ENCODE peak calls at places on chromosomes 6 and 20, in seven cellular contexts. W is mesendoderm; B is cardiac fibroblast; Z is endothelial cell; X is fibroblast of pulmonary artery; C is stimulated activated CD4-positive, alpha-beta T cell treated with anti-CD3 and anti-CD28 coated beads, Interleukin-1b, Interleukin-23, amount 100 ng/mL, for 1 hour; K is mesenteric fat pad. H is an unnamed sample.

GRCh38 chr20:7741866-7742265 is 198.4 kb downstream of the HAO1 start:
- DNase-seq in W (no peak), B (peak), Z (no peak), X (peak), C (no peak), K (no peak), H (no peak)

GRCh38 chr6:88183503-88183902 is 17.4 kb upstream of the CNR1 start:
- DNase-seq in W (peak), B (no peak), Z (no peak), X (no peak), C (no peak), K (no peak), H (no peak)

GRCh38 chr20:17612975-17613327 is 43.1 kb downstream of the DSTN start:
- DNase-seq in W (no peak), B (no peak), Z (no peak), X (no peak), C (no peak), K (no peak), H (no peak)

GRCh38 chr20:3751284-3751663 is 16.3 kb downstream of the ADISSP start:
- DNase-seq in W (no peak), B (no peak), Z (no peak), X (no peak), C (no peak), K (no peak), H (no peak)

GRCh38 chr6:21958428-21958827 is 338.4 kb downstream of the PRL start:
- DNase-seq in W (no peak), B (no peak), Z (no peak), X (no peak), C (no peak), K (no peak), H (no peak)

GRCh38 chr6:98833101-98834059 is 994 bp upstream of the POU3F2 start:
- DNase-seq in W (peak), B (peak), Z (peak), X (peak), C (no peak), K (no peak), H (peak)

GRCh38 chr6:403659-404655 is 12.4 kb downstream of the IRF4 start:
- DNase-seq in W (no peak), B (no peak), Z (no peak), X (no peak), C (no peak), K (no peak), H (peak)

GRCh38 chr6:100203391-100203790 is 209.4 kb upstream of the MCHR2 start:
- DNase-seq in W (no peak), B (peak), Z (no peak), X (peak), C (no peak), K (no peak), H (no peak)

GRCh38 chr6:148599967-148600426 is 146.8 kb upstream of the UST start:
- DNase-seq in W (peak), B (no peak), Z (no peak), X (no peak), C (no peak), K (no peak), H (peak)

GRCh38 chr6:138647006-138647405 is 126.6 kb upstream of the CCDC28A start:
- DNase-seq in W (no peak), B (peak), Z (no peak), X (peak), C (no peak), K (no peak), H (no peak)

GRCh38 chr6:89985744-89986493 is 91.7 kb downstream of the GJA10 start:
- DNase-seq in W (no peak), B (peak), Z (no peak), X (peak), C (no peak), K (no peak), H (peak)

GRCh38 chr6:1544000-1544399 is 65.7 kb upstream of the FOXC1 start:
- DNase-seq in W (no peak), B (no peak), Z (no peak), X (no peak), C (no peak), K (no peak), H (no peak)